ENCODE peak calls at places on chromosomes 12 and 14, in four cellular contexts. B is gastrocnemius medialis, M is tibial artery, E is cardiac muscle cell. C is an unnamed sample.

GRCh38 chr12:130792926-130793849 is 45.9 kb downstream of the STX2 start:
- DNase-seq in B (no peak), M (no peak), E (no peak), C (no peak)

GRCh38 chr14:75479770-75480600 is 42.3 kb upstream of the BATF start:
- DNase-seq in B (peak), M (no peak), E (no peak), C (no peak)

GRCh38 chr14:82410064-82410463 is 876.4 kb upstream of the SEL1L start:
- DNase-seq in B (no peak), M (no peak), E (no peak), C (no peak)

GRCh38 chr12:6949063-6949594 is 2.0 kb upstream of the PTPN6 start:
- DNase-seq in B (no peak), M (no peak), E (no peak), C (peak)

GRCh38 chr12:124273630-124274029 is 21.3 kb upstream of the RFLNA start:
- DNase-seq in B (no peak), M (no peak), E (peak), C (no peak)

GRCh38 chr12:93741741-93742085 is 64.5 kb downstream of the CRADD start:
- DNase-seq in B (no peak), M (no peak), E (peak), C (no peak)

GRCh38 chr12:59624732-59625455 is 29.1 kb downstream of the SLC16A7 start:
- DNase-seq in B (no peak), M (no peak), E (peak), C (no peak)

GRCh38 chr14:105602243-105602750 is 75.9 kb downstream of the TMEM121 start:
- DNase-seq in B (no peak), M (no peak), E (no peak), C (no peak)

GRCh38 chr12:111638576-111638975 is 39.5 kb upstream of the ATXN2 start:
- DNase-seq in B (no peak), M (no peak), E (peak), C (no peak)

GRCh38 chr14:36935976-36936678 is 236.3 kb downstream of the SLC25A21 start:
- DNase-seq in B (no peak), M (no peak), E (no peak), C (no peak)

GRCh38 chr14:101929096-101929495 is 35.3 kb upstream of the DYNC1H1 start:
- DNase-seq in B (no peak), M (no peak), E (no peak), C (no peak)

GRCh38 chr12:49684310-49684854 is 22.8 kb downstream of the FMNL3 start:
- DNase-seq in B (no peak), M (no peak), E (no peak), C (no peak)

GRCh38 chr14:51774209-51774608 is 86.2 kb upstream of the GNG2 start:
- DNase-seq in B (no peak), M (no peak), E (no peak), C (no peak)

GRCh38 chr14:71373773-71374172 is 466.5 kb downstream of the PCNX1 start:
- DNase-seq in B (no peak), M (no peak), E (no peak), C (no peak)

GRCh38 chr14:63435838-63436237 is 107.3 kb downstream of the PPP2R5E start:
- DNase-seq in B (peak), M (peak), E (peak), C (peak)

GRCh38 chr14:100560999-100561398 is 26.2 kb downstream of the BEGAIN start:
- DNase-seq in B (no peak), M (no peak), E (no peak), C (no peak)

GRCh38 chr14:74251546-74252030 is 12.3 kb downstream of the VSX2 start:
- DNase-seq in B (peak), M (peak), E (peak), C (peak)

GRCh38 chr12:50066402-50066801 is 9.0 kb downstream of the ASIC1 start:
- DNase-seq in B (no peak), M (no peak), E (peak), C (no peak)

GRCh38 chr12:40198601-40199000 is 26.2 kb upstream of the LRRK2 start:
- DNase-seq in B (no peak), M (no peak), E (no peak), C (no peak)

GRCh38 chr14:54566152-54566409 is 847 bp upstream of the SAMD4A start:
- DNase-seq in B (no peak), M (no peak), E (no peak), C (no peak)

GRCh38 chr12:69897744-69898143 is 72.7 kb downstream of the MYRFL start:
- DNase-seq in B (peak), M (no peak), E (peak), C (peak)

GRCh38 chr14:96482986-96483385 is 19.2 kb upstream of the PAPOLA start:
- DNase-seq in B (no peak), M (no peak), E (no peak), C (no peak)

GRCh38 chr12:71038960-71039359 is 118.4 kb upstream of the PTPRR start:
- DNase-seq in B (no peak), M (no peak), E (no peak), C (no peak)

GRCh38 chr12:3752741-3753486 is at the start of gene CRACR2A:
- DNase-seq in B (peak), M (peak), E (peak), C (peak)

GRCh38 chr14:105023144-105023543 is 2.3 kb upstream of the CDCA4 start:
- DNase-seq in B (no peak), M (no peak), E (no peak), C (no peak)

GRCh38 chr12:80553316-80553715 is 109.3 kb downstream of the PTPRQ start:
- DNase-seq in B (no peak), M (no peak), E (peak), C (no peak)

GRCh38 chr12:8950702-8951478 is 1.4 kb upstream of the M6PR start:
- DNase-seq in B (no peak), M (no peak), E (no peak), C (no peak)

GRCh38 chr12:131345521-131346436 is 365.1 kb upstream of the SFSWAP start:
- DNase-seq in B (no peak), M (no peak), E (no peak), C (no peak)

GRCh38 chr12:92136883-92137582 is 8.6 kb downstream of the BTG1 start:
- DNase-seq in B (no peak), M (no peak), E (peak), C (no peak)

GRCh38 chr12:68089101-68089500 is 70.4 kb downstream of the IFNG start:
- DNase-seq in B (no peak), M (no peak), E (no peak), C (no peak)

GRCh38 chr12:106487664-106488063 is 95.1 kb upstream of the RFX4 start:
- DNase-seq in B (no peak), M (no peak), E (no peak), C (no peak)

DNA sequence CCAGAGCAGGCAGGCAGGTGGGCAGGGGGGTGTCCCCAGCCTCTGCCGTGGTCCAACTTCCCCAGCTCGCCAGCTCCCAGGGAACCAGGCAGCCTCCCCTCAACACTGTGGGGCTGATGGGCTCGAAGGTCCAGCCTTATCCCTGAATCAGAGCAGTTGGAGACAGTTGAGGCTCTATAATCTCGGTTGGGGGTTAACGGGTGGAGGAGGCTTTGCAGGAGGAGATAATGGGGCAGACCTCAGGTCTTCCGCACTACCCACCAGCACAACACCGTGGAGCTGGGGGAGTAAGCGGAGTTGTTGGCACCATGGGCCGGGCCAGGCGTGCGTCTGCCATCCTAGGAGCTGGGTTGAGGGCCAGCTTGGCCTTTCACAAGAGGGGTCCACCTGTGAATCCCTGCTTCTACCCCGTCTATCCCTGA is 13.9 kb upstream of the HDAC7 start:
- DNase-seq in B (no peak), M (no peak), E (no peak), C (no peak)
- H3K4me3 ChIP-seq in B (no peak), M (no peak), E (no peak), C (no peak)

GRCh38 chr14:30588873-30589272 is 29.9 kb downstream of the G2E3 start:
- DNase-seq in B (no peak), M (no peak), E (no peak), C (no peak)
- TF ChIP-seq CTCF in B (no peak), M (no peak), E (no peak), C (no peak)

DNA sequence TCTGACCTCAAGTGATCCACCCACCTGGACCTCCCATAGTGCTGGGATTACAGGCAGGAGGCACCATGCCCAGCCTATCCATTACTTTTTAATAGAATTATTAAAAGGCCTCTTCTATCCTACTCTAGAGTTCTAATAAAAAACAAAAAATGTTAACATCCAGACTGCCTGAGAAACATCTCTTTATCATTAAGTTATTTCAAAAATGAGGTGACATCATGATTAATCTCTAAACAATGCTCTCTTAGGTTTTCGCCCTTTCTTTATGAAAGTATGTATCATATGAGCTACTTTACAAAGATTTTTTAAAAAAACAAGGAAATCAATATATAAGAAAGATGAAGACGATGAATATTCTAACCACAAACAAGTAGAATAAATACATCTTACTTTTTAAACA is 52.6 kb downstream of the FGD6 start:
- DNase-seq in B (no peak), M (no peak), E (peak), C (no peak)
- H3K27ac ChIP-seq in B (no peak), M (no peak), E (no peak), C (no peak)

DNA sequence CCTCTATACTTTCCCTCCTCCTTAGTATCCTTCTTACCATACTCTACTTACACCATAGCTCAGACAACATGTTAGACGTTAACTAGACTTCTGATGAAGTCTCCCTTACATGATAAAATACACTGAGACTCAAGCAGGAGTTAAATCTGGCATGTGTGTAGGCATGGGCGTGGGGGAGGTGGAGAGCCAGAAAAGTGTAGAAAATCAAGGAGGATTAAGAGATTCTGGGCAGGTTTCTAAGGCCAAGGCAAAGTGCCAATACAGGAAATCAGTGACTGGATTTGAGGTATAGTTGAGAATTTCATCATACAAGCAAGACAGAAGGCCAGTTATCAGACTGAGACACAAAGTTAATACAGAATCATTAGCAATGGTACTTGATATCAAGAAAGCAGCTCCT is 37.4 kb downstream of the EPS8 start:
- DNase-seq in B (no peak), M (no peak), E (peak), C (no peak)
- H3K4me3 ChIP-seq in B (no peak), M (no peak), E (no peak), C (no peak)

DNA sequence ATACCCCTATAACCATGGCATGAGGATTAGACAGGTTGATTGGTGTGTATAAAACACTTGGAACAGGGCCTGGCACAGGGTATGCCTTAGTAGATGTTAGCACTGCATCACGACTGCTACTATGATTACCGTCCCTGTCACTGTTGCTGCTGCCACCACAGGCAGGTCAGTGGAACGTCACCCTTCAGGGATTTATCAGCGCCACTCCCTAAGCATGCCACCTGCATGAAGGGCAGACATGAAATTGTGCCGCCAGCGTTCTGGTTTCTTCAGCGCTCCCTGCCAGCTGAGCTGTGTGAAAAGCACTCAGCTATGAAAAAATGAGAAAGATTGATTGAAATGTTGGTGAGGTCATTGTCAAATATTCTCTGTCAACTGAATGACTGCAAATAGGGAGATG is 477.0 kb downstream of the DPF3 start:
- DNase-seq in B (no peak), M (no peak), E (no peak), C (no peak)
- TF ChIP-seq CTCF in B (no peak), M (no peak), E (no peak), C (no peak)

DNA sequence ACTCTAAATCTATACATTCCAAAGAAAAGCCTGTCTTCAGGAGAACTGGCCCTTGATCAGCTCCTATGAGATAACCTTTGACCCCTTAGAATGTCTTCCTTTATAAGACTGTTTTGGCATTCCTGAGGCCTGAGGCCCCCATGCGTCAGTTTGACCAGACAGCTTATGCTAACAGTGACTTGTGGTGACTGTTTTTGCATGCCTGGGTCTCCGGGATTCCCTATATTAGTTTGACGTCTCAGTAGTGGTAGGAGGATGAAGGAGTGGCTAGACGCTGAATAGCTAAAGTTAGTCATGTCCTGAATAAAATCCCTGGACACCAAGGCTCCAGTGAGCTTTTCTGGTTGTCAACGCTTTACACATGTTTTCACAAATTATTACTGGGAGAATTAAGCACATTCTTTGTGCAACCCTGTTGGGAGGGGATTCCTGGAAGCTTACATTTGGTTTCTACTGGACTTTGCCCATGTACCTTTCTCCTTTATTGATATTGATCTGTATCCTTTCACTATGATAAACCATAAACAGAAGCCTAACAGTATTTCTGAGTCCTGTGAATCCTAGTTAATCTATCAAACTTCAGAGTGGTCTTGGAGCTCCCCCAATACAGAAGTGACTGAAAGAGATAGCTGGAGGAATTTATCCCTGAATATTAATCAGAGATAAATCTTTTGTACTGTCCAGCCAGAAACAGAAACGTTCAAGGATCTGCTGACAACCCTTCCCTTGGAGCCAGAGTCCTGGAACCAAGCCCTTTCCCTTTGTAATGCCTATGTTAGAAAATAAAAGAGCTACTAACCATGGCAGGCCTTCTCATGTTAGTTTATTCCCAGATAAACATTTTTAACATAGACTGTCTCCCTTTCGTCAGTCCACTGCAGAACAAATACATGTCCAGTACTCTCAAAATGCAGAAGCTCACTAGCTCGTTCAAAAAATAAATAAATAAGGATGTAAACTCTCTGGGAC is 479.2 kb downstream of the RPS29 start:
- DNase-seq in B (no peak), M (no peak), E (no peak), C (no peak)
- H3K27ac ChIP-seq in B (no peak), M (no peak), E (peak), C (no peak)

DNA sequence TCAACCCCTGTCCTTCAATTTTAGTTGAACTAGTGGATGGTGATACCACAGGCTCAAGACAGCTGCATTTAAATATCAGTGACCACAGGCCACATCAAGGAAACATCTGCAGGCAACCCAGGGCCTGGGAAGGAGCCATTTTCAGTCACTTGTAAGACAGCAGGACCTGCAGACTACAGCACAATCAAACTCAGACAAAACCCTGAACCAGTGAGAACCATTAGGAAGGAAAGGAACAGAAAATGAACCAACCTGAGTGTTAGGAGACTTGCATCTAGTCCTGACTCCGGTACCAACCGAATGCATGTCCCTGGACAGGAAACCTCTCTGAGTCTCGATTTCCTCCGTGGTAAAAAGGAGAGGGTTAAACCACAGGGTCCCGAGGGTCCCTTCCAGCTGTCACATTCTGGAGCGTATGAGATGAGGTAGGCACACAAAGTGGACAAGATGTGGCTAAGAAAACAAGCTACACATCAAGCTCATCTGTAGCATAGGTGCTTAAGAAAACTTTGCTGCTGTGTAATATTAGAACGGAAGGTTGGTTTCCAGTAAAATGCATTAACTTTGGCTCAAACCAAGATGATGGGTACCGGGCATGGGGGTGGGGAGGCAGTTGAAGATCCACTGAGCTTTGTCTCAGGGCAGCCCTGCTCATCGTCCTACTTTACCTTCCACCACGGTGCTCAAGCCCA is 1.6 kb upstream of the CDKN1B start:
- DNase-seq in B (no peak), M (no peak), E (no peak), C (no peak)
- H3K4me3 ChIP-seq in B (peak), M (peak), E (no peak), C (peak)

DNA sequence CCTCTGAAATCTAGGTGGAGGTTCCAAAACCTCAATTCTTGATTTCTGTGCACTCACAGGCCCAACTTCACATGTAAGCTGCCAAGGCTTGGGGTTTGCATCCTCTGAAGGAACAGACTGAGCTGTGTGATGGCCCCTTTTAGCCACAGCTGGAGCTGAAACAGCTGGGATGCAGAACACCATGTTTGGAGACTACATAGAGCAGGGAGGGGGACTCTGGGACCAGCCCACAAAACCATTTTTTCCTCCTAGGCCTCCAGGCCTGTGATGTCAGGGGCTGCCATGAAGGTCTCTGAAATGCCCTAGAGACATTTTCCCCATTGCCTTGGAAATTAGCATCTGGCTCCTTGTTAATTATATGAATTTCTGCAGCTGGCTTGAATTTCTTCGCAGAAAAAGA is 1025.9 kb upstream of the NOVA1 start:
- DNase-seq in B (no peak), M (no peak), E (no peak), C (no peak)
- TF ChIP-seq CTCF in B (no peak), M (no peak), E (no peak), C (no peak)

GRCh38 chr14:77249286-77249685 is 21.7 kb downstream of the NGB start:
- DNase-seq in B (no peak), M (no peak), E (no peak), C (no peak)

GRCh38 chr14:77253333-77254190 is 17.4 kb downstream of the NGB start:
- DNase-seq in B (no peak), M (no peak), E (no peak), C (no peak)

GRCh38 chr14:77251870-77252269 is 19.1 kb downstream of the NGB start:
- DNase-seq in B (no peak), M (no peak), E (no peak), C (peak)

GRCh38 chr14:77248666-77249065 is 22.3 kb downstream of the NGB start:
- DNase-seq in B (no peak), M (no peak), E (no peak), C (peak)

GRCh38 chr14:77250927-77251326 is 20.1 kb downstream of the NGB start:
- DNase-seq in B (no peak), M (no peak), E (no peak), C (no peak)
- H3K27ac ChIP-seq in B (no peak), M (no peak), E (no peak), C (no peak)

C was measured in psoas muscle.